ENCODE peak calls at places on chromosome 19, in four cellular contexts. Y is ureter, N is endothelial cell, S is ELR. W is an unnamed sample.

GRCh38 chr19:3289971-3290569 is 65.6 kb downstream of the CELF5 start:
- DNase-seq in Y (no peak), N (no peak), S (no peak), W (no peak)

GRCh38 chr19:4367781-4368127 is 24.4 kb downstream of the MPND start:
- DNase-seq in Y (no peak), N (no peak), S (no peak), W (no peak)

GRCh38 chr19:44753932-44754742 is 5.6 kb downstream of the BCL3 start:
- DNase-seq in Y (peak; percentile 97), N (no peak), S (peak; percentile 89), W (peak; percentile 95)

GRCh38 chr19:47991191-47991808 is 670 bp downstream of the BSPH1 start:
- DNase-seq in Y (no peak), N (no peak), S (no peak), W (no peak)

GRCh38 chr19:2171349-2172145 is 7.8 kb downstream of the DOT1L start:
- DNase-seq in Y (no peak), N (peak; percentile 14), S (no peak), W (no peak)

GRCh38 chr19:3404324-3405260 is 38.2 kb downstream of the NFIC start:
- DNase-seq in Y (peak; percentile 86), N (no peak), S (peak; percentile 40), W (peak; percentile 93)

GRCh38 chr19:50933640-50934039 is 19.2 kb downstream of the KLK5 start:
- DNase-seq in Y (no peak), N (no peak), S (peak; percentile 27), W (no peak)

GRCh38 chr19:37855098-37855497 is 51.3 kb downstream of the WDR87 start:
- DNase-seq in Y (peak; percentile 52), N (no peak), S (no peak), W (no peak)

GRCh38 chr19:50510700-50511068 is 307 bp downstream of the JOSD2 start:
- DNase-seq in Y (no peak), N (no peak), S (no peak), W (no peak)

GRCh38 chr19:7657047-7657779 is 11.6 kb upstream of the RETN start:
- DNase-seq in Y (no peak), N (no peak), S (no peak), W (no peak)

GRCh38 chr19:16470911-16471811 is 609 bp downstream of the EPS15L1 start:
- DNase-seq in Y (no peak), N (peak; percentile 27), S (peak; percentile 69), W (no peak)

GRCh38 chr19:51166846-51167490 is 24.9 kb downstream of the SIGLEC7 start:
- DNase-seq in Y (no peak), N (no peak), S (no peak), W (no peak)

GRCh38 chr19:39110263-39110967 is 15.2 kb upstream of the PAK4 start:
- DNase-seq in Y (no peak), N (peak; percentile 63), S (peak; percentile 63), W (peak; percentile 65)

GRCh38 chr19:11375143-11375948 is 880 bp downstream of the SWSAP1 start:
- DNase-seq in Y (peak; percentile 75), N (peak; percentile 66), S (no peak), W (peak; percentile 67)

GRCh38 chr19:3012522-3013260 is 16.4 kb downstream of the TLE2 start:
- DNase-seq in Y (no peak), N (no peak), S (no peak), W (no peak)

GRCh38 chr19:11578342-11579142 is 1.1 kb upstream of the ACP5 start:
- DNase-seq in Y (peak; percentile 67), N (peak; percentile 25), S (no peak), W (no peak)

GRCh38 chr19:49530708-49531107 is 2.9 kb downstream of the RCN3 start:
- DNase-seq in Y (no peak), N (no peak), S (no peak), W (no peak)

GRCh38 chr19:3389876-3390361 is 23.5 kb downstream of the NFIC start:
- DNase-seq in Y (no peak), N (no peak), S (no peak), W (no peak)

GRCh38 chr19:10762656-10763055 is 44.8 kb downstream of the DNM2 start:
- DNase-seq in Y (peak; percentile 79), N (no peak), S (no peak), W (no peak)

GRCh38 chr19:31285744-31286143 is 63.5 kb downstream of the TSHZ3 start:
- DNase-seq in Y (no peak), N (no peak), S (peak; percentile 2), W (no peak)

GRCh38 chr19:3609779-3610719 is 3.4 kb upstream of the TBXA2R start:
- DNase-seq in Y (no peak), N (no peak), S (no peak), W (no peak)

GRCh38 chr19:58060231-58060630 is 1.1 kb downstream of the ZNF135 start:
- DNase-seq in Y (no peak), N (no peak), S (no peak), W (no peak)

GRCh38 chr19:33156354-33156753 is 24.4 kb downstream of the WDR88 start:
- DNase-seq in Y (no peak), N (no peak), S (peak; percentile 39), W (no peak)

W was measured in right atrium auricular region.